ENCODE peak calls at places on chromosomes 4 and X, in seven cellular contexts. T is fibroblast of pulmonary artery, O is ascending aorta, C is AG10803, D is upper lobe of right lung, W is AG04449, H is IMR-90. I is an unnamed sample.

GRCh38 chrX:9286234-9286633 is 178.6 kb upstream of the TBL1X start:
- DNase-seq in T (no peak), O (no peak), C (no peak), D (no peak), W (no peak), H (no peak), I (no peak)

GRCh38 chr4:4912155-4912554 is 52.7 kb downstream of the MSX1 start:
- DNase-seq in T (no peak), O (no peak), C (no peak), D (no peak), W (no peak), H (no peak), I (no peak)

GRCh38 chr4:76905521-76905920 is 7.6 kb upstream of the SOWAHB start:
- DNase-seq in T (peak), O (no peak), C (peak), D (no peak), W (peak), H (peak), I (peak)

GRCh38 chrX:111869639-111870034 is 6.3 kb upstream of the TRPC5OS start:
- DNase-seq in T (peak), O (no peak), C (peak), D (no peak), W (peak), H (peak), I (peak)

GRCh38 chr4:81058621-81059020 is 28.1 kb downstream of the BMP3 start:
- DNase-seq in T (no peak), O (no peak), C (no peak), D (no peak), W (no peak), H (no peak), I (no peak)

GRCh38 chr4:4524364-4524763 is 17.5 kb downstream of the STX18 start:
- DNase-seq in T (no peak), O (no peak), C (no peak), D (no peak), W (no peak), H (peak), I (no peak)

GRCh38 chr4:52659722-52660261 is 691 bp upstream of the USP46 start:
- DNase-seq in T (peak), O (peak), C (peak), D (peak), W (no peak), H (no peak), I (no peak)

GRCh38 chrX:7927259-7928167 is at the start of gene PNPLA4:
- DNase-seq in T (peak), O (peak), C (peak), D (peak), W (no peak), H (peak), I (peak)

GRCh38 chrX:8284131-8284530 is 113.1 kb upstream of the VCX2 start:
- DNase-seq in T (no peak), O (no peak), C (no peak), D (no peak), W (no peak), H (no peak), I (no peak)

GRCh38 chrX:76202471-76202870 is 29.6 kb downstream of the PBDC1 start:
- DNase-seq in T (no peak), O (no peak), C (no peak), D (no peak), W (no peak), H (no peak), I (no peak)

GRCh38 chr4:139154134-139154421 is 22.9 kb downstream of the ELF2 start:
- DNase-seq in T (no peak), O (no peak), C (no peak), D (no peak), W (no peak), H (no peak), I (no peak)

GRCh38 chr4:142181021-142181420 is 544.6 kb downstream of the IL15 start:
- DNase-seq in T (no peak), O (no peak), C (no peak), D (no peak), W (no peak), H (no peak), I (no peak)

GRCh38 chrX:65690057-65690855 is 22.8 kb downstream of the MSN start:
- DNase-seq in T (peak), O (peak), C (peak), D (no peak), W (no peak), H (peak), I (peak)

GRCh38 chr4:26763063-26763462 is 97.6 kb upstream of the STIM2 start:
- DNase-seq in T (no peak), O (no peak), C (no peak), D (no peak), W (no peak), H (no peak), I (no peak)

GRCh38 chrX:386239-386767 is 404 bp downstream of the PPP2R3B start:
- DNase-seq in T (no peak), O (no peak), C (no peak), D (no peak), W (no peak), H (no peak), I (no peak)

GRCh38 chr4:168856312-168856711 is 153.7 kb downstream of the CBR4 start:
- DNase-seq in T (peak), O (no peak), C (peak), D (no peak), W (peak), H (peak), I (peak)

DNA sequence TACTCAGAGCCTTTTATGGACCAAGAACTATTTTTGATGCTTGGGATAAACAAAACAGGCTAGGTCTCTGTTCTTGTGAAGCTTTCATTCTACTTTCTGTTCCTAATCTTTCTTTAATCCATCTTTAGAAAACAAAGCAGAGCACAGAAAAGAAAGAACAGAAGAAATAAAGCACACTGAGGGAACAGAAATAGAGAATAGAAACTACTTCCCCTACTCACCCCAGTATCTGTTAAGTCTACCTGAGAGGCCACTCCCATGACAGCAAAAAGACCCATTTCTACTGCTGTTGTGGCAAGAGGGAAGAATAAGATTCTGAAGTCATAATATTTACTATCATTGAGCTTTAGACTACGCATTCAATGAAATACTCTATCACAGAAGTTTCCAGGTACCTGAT is 9.2 kb downstream of the RFC1 start:
- DNase-seq in T (no peak), O (no peak), C (no peak), D (no peak), W (no peak), H (no peak), I (no peak)
- H3K4me3 ChIP-seq in T (no peak), O (no peak), C (no peak), D (no peak), W (no peak), H (no peak), I (no peak)

GRCh38 chrX:153336988-153337387 is 3.0 kb downstream of the ZNF275 start:
- DNase-seq in T (no peak), O (no peak), C (no peak), D (no peak), W (no peak), H (no peak), I (no peak)

GRCh38 chrX:153333821-153334653 is at the start of gene ZNF275:
- DNase-seq in T (peak), O (peak), C (peak), D (peak), W (peak), H (peak), I (peak)

GRCh38 chrX:153338836-153339235 is 4.9 kb downstream of the ZNF275 start:
- DNase-seq in T (no peak), O (no peak), C (no peak), D (no peak), W (no peak), H (no peak), I (no peak)

GRCh38 chrX:153334654-153335295 is 822 bp downstream of the ZNF275 start:
- DNase-seq in T (no peak), O (no peak), C (no peak), D (no peak), W (no peak), H (no peak), I (no peak)

GRCh38 chrX:153336128-153336894 is 2.4 kb downstream of the ZNF275 start:
- DNase-seq in T (no peak), O (no peak), C (no peak), D (no peak), W (no peak), H (no peak), I (no peak)
- H3K4me3 ChIP-seq in T (no peak), O (no peak), C (no peak), D (no peak), W (no peak), H (no peak), I (no peak)

GRCh38 chr4:176302283-176303275 is 17.2 kb upstream of the SPCS3 start:
- DNase-seq in T (peak), O (no peak), C (peak), D (no peak), W (peak), H (peak), I (peak)
- H3K4me3 ChIP-seq in T (no peak), O (no peak), C (no peak), D (no peak), W (no peak), H (no peak), I (no peak)

DNA sequence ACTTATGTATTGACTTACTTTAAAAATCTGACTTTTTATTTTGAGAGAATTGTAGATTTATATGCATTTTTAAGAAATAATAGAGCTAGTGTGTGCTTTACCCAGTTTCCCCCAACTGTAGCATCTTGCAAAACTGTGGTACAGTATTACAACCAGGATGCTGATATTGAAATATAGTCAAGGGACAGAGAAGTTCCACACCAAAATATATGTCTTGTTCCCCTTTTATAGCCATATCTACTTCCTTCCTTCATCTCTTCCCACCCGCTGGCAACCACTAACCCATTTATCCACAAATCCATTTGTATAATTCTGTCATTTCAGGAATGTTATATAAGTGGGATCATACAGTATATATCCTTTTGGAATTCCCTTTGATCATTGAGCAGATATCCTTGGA is 16.8 kb downstream of the KDM6A start:
- DNase-seq in T (no peak), O (no peak), C (no peak), D (no peak), W (no peak), H (no peak), I (no peak)
- H3K4me3 ChIP-seq in T (no peak), O (no peak), C (no peak), D (no peak), W (no peak), H (no peak), I (no peak)

GRCh38 chr4:10077492-10078335 is 38.9 kb downstream of the WDR1 start:
- DNase-seq in T (no peak), O (peak), C (no peak), D (peak), W (no peak), H (no peak), I (no peak)
- H3K4me3 ChIP-seq in T (no peak), O (no peak), C (no peak), D (no peak), W (no peak), H (no peak), I (no peak)

GRCh38 chr4:158809611-158810486 is 41.0 kb downstream of the FNIP2 start:
- DNase-seq in T (peak), O (no peak), C (peak), D (no peak), W (peak), H (peak), I (peak)
- H3K4me3 ChIP-seq in T (peak), O (no peak), C (peak), D (no peak), W (no peak), H (peak), I (no peak)

GRCh38 chrX:134542485-134542884 is 82.5 kb downstream of the HPRT1 start:
- DNase-seq in T (peak), O (no peak), C (peak), D (no peak), W (no peak), H (peak), I (peak)

GRCh38 chrX:134543201-134543797 is 83.3 kb downstream of the HPRT1 start:
- DNase-seq in T (no peak), O (no peak), C (peak), D (no peak), W (no peak), H (no peak), I (no peak)

GRCh38 chrX:134545524-134545923 is 85.6 kb downstream of the HPRT1 start:
- DNase-seq in T (no peak), O (no peak), C (peak), D (no peak), W (no peak), H (no peak), I (no peak)

GRCh38 chrX:134544614-134545255 is 84.8 kb downstream of the HPRT1 start:
- DNase-seq in T (no peak), O (no peak), C (no peak), D (no peak), W (no peak), H (no peak), I (no peak)

DNA sequence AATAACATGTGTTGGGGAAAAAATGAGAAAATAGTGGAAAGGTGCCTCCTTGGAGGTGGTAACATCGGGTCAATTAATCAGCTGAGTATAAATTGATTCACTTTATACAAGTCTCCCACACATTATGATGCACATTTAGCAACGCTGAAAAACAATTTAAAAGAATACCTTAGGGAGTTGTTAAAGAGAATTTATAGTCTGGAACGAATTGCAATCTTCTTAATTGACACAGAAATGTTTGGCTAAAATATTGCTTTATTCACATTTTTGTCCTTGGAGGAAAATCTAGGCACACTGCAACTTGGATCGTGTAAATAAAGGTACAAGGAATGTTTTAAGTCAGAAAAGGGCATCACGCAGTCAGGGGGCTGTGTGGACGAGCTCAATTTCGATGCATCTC is 84.2 kb downstream of the HPRT1 start:
- DNase-seq in T (no peak), O (no peak), C (peak), D (no peak), W (no peak), H (no peak), I (no peak)
- H3K4me3 ChIP-seq in T (no peak), O (no peak), C (no peak), D (no peak), W (no peak), H (no peak), I (peak)

GRCh38 chr4:38805530-38806145 is 1.0 kb upstream of the TLR1 start:
- DNase-seq in T (peak), O (no peak), C (no peak), D (no peak), W (no peak), H (no peak), I (no peak)
- H3K4me3 ChIP-seq in T (peak), O (peak), C (no peak), D (peak), W (no peak), H (no peak), I (no peak)

DNA sequence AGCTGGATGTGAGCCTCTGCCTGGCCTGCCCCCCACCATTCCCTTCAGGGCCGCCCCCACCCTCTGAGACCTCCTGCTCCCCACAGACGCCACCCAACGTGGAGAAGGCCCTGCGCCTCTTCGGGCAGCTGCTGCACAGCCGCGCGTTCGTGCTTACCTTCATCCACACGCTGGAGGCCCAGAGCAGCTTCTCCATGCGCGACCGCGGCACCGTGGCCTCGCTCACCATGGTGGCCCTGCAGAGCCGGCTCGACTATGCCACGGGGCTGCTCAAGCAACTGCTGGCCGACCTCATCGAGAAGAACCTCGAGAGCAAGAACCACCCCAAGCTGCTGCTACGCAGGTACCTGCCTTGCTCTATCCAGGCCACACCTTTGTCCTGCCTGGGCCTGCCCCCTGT is 10.1 kb downstream of the PLXNA3 start:
- DNase-seq in T (no peak), O (no peak), C (no peak), D (no peak), W (no peak), H (no peak), I (no peak)
- H3K4me3 ChIP-seq in T (no peak), O (no peak), C (no peak), D (no peak), W (no peak), H (no peak), I (no peak)

GRCh38 chrX:14675500-14675899 is 146.2 kb downstream of the GLRA2 start:
- DNase-seq in T (no peak), O (no peak), C (no peak), D (no peak), W (no peak), H (no peak), I (no peak)

GRCh38 chrX:14673236-14673635 is 143.9 kb downstream of the GLRA2 start:
- DNase-seq in T (no peak), O (no peak), C (no peak), D (no peak), W (no peak), H (peak), I (no peak)

GRCh38 chrX:14673764-14674163 is 144.4 kb downstream of the GLRA2 start:
- DNase-seq in T (peak), O (no peak), C (peak), D (no peak), W (peak), H (peak), I (peak)

GRCh38 chrX:14672611-14673172 is 143.4 kb downstream of the GLRA2 start:
- DNase-seq in T (no peak), O (no peak), C (no peak), D (no peak), W (no peak), H (no peak), I (no peak)

DNA sequence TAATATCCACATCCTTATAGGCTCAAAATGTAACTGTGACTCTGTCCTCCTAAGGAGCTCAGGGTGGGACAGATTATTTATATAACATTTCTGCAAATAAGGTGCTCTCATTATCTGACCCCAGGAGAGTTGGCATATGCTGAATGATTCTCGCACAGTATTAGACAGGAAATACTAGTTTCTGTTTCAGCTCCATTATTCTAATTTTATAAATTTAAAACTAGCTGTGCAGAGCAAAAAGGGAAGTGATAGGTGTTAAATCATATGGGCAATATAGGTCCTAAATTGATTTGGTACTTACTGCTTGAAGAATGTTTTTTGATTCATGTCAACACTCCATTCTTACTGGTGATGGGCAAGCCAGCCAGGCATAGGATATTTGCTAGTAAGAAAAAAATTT is 141.5 kb downstream of the GLRA2 start:
- DNase-seq in T (no peak), O (no peak), C (no peak), D (no peak), W (no peak), H (no peak), I (no peak)
- H3K4me3 ChIP-seq in T (no peak), O (no peak), C (no peak), D (no peak), W (no peak), H (no peak), I (no peak)

I was measured in skeletal muscle cell.